ENCODE peak calls at places on chromosomes 2 and 18, in five cellular contexts. One of them, this sample, is unnamed.

GRCh38 chr2:240224676-240225075 is 84.2 kb upstream of the OTOS start:
- DNase-seq in LoVo: no peak
- DNase-seq in AG09319: no peak
- DNase-seq in putamen: no peak
- DNase-seq in NCI-H2171: no peak
- DNase-seq in this sample: peak

GRCh38 chr2:23385748-23386421 is 906 bp downstream of the KLHL29 start:
- DNase-seq in LoVo: no peak
- DNase-seq in AG09319: no peak
- DNase-seq in putamen: no peak
- DNase-seq in NCI-H2171: peak
- DNase-seq in this sample: no peak

GRCh38 chr2:233075966-233076339 is 15.8 kb downstream of the INPP5D start:
- DNase-seq in NCI-H2171: no peak
- DNase-seq in LoVo: no peak
- DNase-seq in putamen: no peak
- DNase-seq in AG09319: no peak
- DNase-seq in this sample: peak

GRCh38 chr2:150088538-150088937 is 398.9 kb downstream of the RND3 start:
- DNase-seq in putamen: no peak
- DNase-seq in NCI-H2171: no peak
- DNase-seq in LoVo: no peak
- DNase-seq in AG09319: no peak
- DNase-seq in this sample: no peak

GRCh38 chr2:14673351-14673875 is 40.9 kb downstream of the LRATD1 start:
- DNase-seq in AG09319: no peak
- DNase-seq in LoVo: no peak
- DNase-seq in putamen: peak
- DNase-seq in NCI-H2171: no peak
- DNase-seq in this sample: no peak

GRCh38 chr2:11621465-11621864 is 48.5 kb downstream of the NTSR2 start:
- DNase-seq in putamen: no peak
- DNase-seq in AG09319: no peak
- DNase-seq in LoVo: no peak
- DNase-seq in NCI-H2171: no peak
- DNase-seq in this sample: peak

GRCh38 chr2:81895620-81896245 is 1591.2 kb upstream of the LRRTM1 start:
- DNase-seq in NCI-H2171: no peak
- DNase-seq in AG09319: no peak
- DNase-seq in putamen: no peak
- DNase-seq in LoVo: no peak
- DNase-seq in this sample: no peak

GRCh38 chr2:235480614-235481013 is 13.2 kb upstream of the AGAP1 start:
- DNase-seq in NCI-H2171: no peak
- DNase-seq in AG09319: no peak
- DNase-seq in putamen: no peak
- DNase-seq in LoVo: no peak
- DNase-seq in this sample: no peak

GRCh38 chr18:36186461-36187137 is 698 bp upstream of the MOCOS start:
- DNase-seq in putamen: no peak
- DNase-seq in NCI-H2171: no peak
- DNase-seq in AG09319: no peak
- DNase-seq in LoVo: peak
- DNase-seq in this sample: no peak

GRCh38 chr2:12857891-12858290 is 141.2 kb downstream of the TRIB2 start:
- DNase-seq in AG09319: no peak
- DNase-seq in putamen: no peak
- DNase-seq in LoVo: no peak
- DNase-seq in NCI-H2171: no peak
- DNase-seq in this sample: no peak

GRCh38 chr18:44735071-44735470 is 54.4 kb downstream of the SETBP1 start:
- DNase-seq in AG09319: no peak
- DNase-seq in putamen: no peak
- DNase-seq in LoVo: no peak
- DNase-seq in NCI-H2171: no peak
- DNase-seq in this sample: no peak

This sample was measured in ascending aorta.